ENCODE peak calls at places on chromosome 6, in four cellular contexts. R is NCI-H524; E is effector memory CD8-positive, alpha-beta T cell; W is NCI-H1417. G is an unnamed sample.

GRCh38 chr6:33772114-33772830 is 16.7 kb downstream of the LEMD2 start:
- DNase-seq in W (no peak), E (no peak), R (peak), G (no peak)

GRCh38 chr6:100663219-100663863 is 198.6 kb upstream of the SIM1 start:
- DNase-seq in W (no peak), R (no peak), E (no peak), G (no peak)

GRCh38 chr6:26054659-26054936 is 32.6 kb upstream of the HFE start:
- DNase-seq in W (no peak), E (no peak), R (no peak), G (no peak)

GRCh38 chr6:144413418-144413817 is 128.3 kb downstream of the UTRN start:
- DNase-seq in W (no peak), R (no peak), E (peak), G (no peak)

GRCh38 chr6:56144538-56145324 is 102.6 kb downstream of the COL21A1 start:
- DNase-seq in W (no peak), R (no peak), E (no peak), G (no peak)

GRCh38 chr6:26375270-26375669 is 7.6 kb upstream of the BTN2A2 start:
- DNase-seq in R (no peak), E (no peak), W (no peak), G (peak)

GRCh38 chr6:75850026-75850385 is 101.0 kb downstream of the MYO6 start:
- DNase-seq in R (no peak), E (no peak), W (no peak), G (no peak)

GRCh38 chr6:108132863-108133262 is 33.0 kb upstream of the NR2E1 start:
- DNase-seq in E (no peak), R (no peak), W (no peak), G (no peak)

GRCh38 chr6:16637635-16638034 is 123.6 kb downstream of the ATXN1 start:
- DNase-seq in W (no peak), R (no peak), E (no peak), G (no peak)

GRCh38 chr6:20411544-20411943 is 9.9 kb downstream of the E2F3 start:
- DNase-seq in R (no peak), W (no peak), E (no peak), G (no peak)

GRCh38 chr6:165817148-165817547 is 154.1 kb upstream of the PDE10A start:
- DNase-seq in W (no peak), R (no peak), E (no peak), G (no peak)

GRCh38 chr6:122530440-122531046 is 58.9 kb upstream of the SERINC1 start:
- DNase-seq in W (peak), R (peak), E (peak), G (peak)

GRCh38 chr6:150987371-150987828 is 121.9 kb downstream of the MTHFD1L start:
- DNase-seq in E (peak), R (no peak), W (no peak), G (no peak)

GRCh38 chr6:13573669-13574110 is 711 bp upstream of the SIRT5 start:
- DNase-seq in R (peak), E (no peak), W (no peak), G (no peak)

GRCh38 chr6:45448417-45449389 is 71.0 kb upstream of the SUPT3H start:
- DNase-seq in R (no peak), E (no peak), W (no peak), G (no peak)

GRCh38 chr6:20266851-20267608 is 54.8 kb upstream of the MBOAT1 start:
- DNase-seq in R (no peak), W (no peak), E (peak), G (peak)

GRCh38 chr6:127481081-127481480 is 21.9 kb upstream of the KIAA0408 start:
- DNase-seq in E (no peak), R (no peak), W (no peak), G (no peak)

GRCh38 chr6:107715523-107716321 is 108.4 kb downstream of the SCML4 start:
- DNase-seq in R (no peak), W (no peak), E (peak), G (no peak)

GRCh38 chr6:151488226-151488625 is 5.6 kb upstream of the CCDC170 start:
- DNase-seq in R (no peak), W (no peak), E (no peak), G (no peak)

GRCh38 chr6:106509420-106510089 is 119.7 kb downstream of the RTN4IP1 start:
- DNase-seq in R (no peak), W (no peak), E (no peak), G (no peak)

GRCh38 chr6:161266866-161267265 is 7.0 kb downstream of the AGPAT4 start:
- DNase-seq in W (no peak), R (no peak), E (no peak), G (no peak)

GRCh38 chr6:100924574-100924973 is 43.4 kb upstream of the ASCC3 start:
- DNase-seq in E (no peak), W (no peak), R (no peak), G (no peak)

GRCh38 chr6:149840345-149841075 is 23.6 kb downstream of the LRP11 start:
- DNase-seq in W (peak), R (peak), E (peak), G (peak)

GRCh38 chr6:75802366-75802765 is 53.3 kb downstream of the MYO6 start:
- DNase-seq in W (no peak), R (no peak), E (no peak), G (no peak)

GRCh38 chr6:36612101-36612625 is 18.0 kb downstream of the SRSF3 start:
- DNase-seq in E (no peak), W (no peak), R (no peak), G (no peak)

GRCh38 chr6:36375644-36376155 is 11.8 kb downstream of the ETV7 start:
- DNase-seq in E (no peak), R (no peak), W (no peak), G (no peak)

GRCh38 chr6:73579389-73579788 is 58.6 kb upstream of the EEF1A1 start:
- DNase-seq in R (no peak), E (no peak), W (no peak), G (no peak)

GRCh38 chr6:138196142-138196738 is 22.1 kb downstream of the PBOV1 start:
- DNase-seq in E (no peak), W (no peak), R (no peak), G (no peak)

GRCh38 chr6:41306187-41306854 is 19.8 kb upstream of the TREM1 start:
- DNase-seq in R (peak), W (peak), E (peak), G (peak)

GRCh38 chr6:43911625-43912577 is 141.9 kb downstream of the VEGFA start:
- DNase-seq in E (no peak), W (no peak), R (no peak), G (no peak)

GRCh38 chr6:31922942-31923341 is 4.6 kb upstream of the C2 start:
- DNase-seq in E (no peak), R (no peak), W (no peak), G (peak)

GRCh38 chr6:27811383-27811782 is 100.8 kb downstream of the OR2B2 start:
- DNase-seq in R (no peak), E (no peak), W (no peak), G (no peak)

GRCh38 chr6:26044140-26045045 is 42.8 kb upstream of the HFE start:
- DNase-seq in R (no peak), E (peak), W (no peak), G (peak)